ENCODE peak calls at places on chromosomes 3 and 15, in ten cellular contexts. V is ELR; P is fibroblast of pulmonary artery; E is stimulated activated CD8-positive, alpha-beta memory T cell treated with anti-CD3 and anti-CD28 coated beads, Interleukin-4, amount 100 ng/mL, for 24 hours; R is ACHN; C is NCI-H748 treated with DMSO at 0.1 percent for 48 hours; M is HepG2; W is glutamatergic neuron; L is amygdala; Z is activated naive CD4-positive, alpha-beta T cell treated with anti-CD3 and anti-CD28 coated beads for 36 hours. J is an unnamed sample.
A peak's percentile ranks its signal among the peaks of the same experiment; 100 is the strongest.

GRCh38 chr15:41911691-41912345 is 18.0 kb upstream of the SPTBN5 start:
- DNase-seq in Z (no peak), V (no peak), W (no peak), C (no peak), P (no peak), M (no peak), R (no peak), L (no peak), E (no peak), J (no peak)

GRCh38 chr3:98733055-98733777 is 29.9 kb upstream of the ST3GAL6 start:
- DNase-seq in R (no peak), M (peak; percentile 12), W (peak; percentile 67), C (no peak), V (peak; percentile 40), E (no peak), L (peak; percentile 38), P (peak; percentile 39), Z (peak; percentile 19), J (no peak)

GRCh38 chr15:73956276-73957086 is 30.2 kb downstream of the LOXL1 start:
- DNase-seq in R (peak; percentile 91), L (no peak), M (no peak), P (peak; percentile 90), W (no peak), E (no peak), Z (no peak), V (peak; percentile 98), C (no peak), J (no peak)

GRCh38 chr15:75801859-75802593 is 41.2 kb upstream of the UBE2Q2 start:
- DNase-seq in V (peak; percentile 82), W (peak; percentile 88), R (peak; percentile 69), Z (peak; percentile 86), M (peak; percentile 58), E (peak; percentile 63), P (peak; percentile 69), L (peak; percentile 64), C (peak; percentile 44), J (peak; percentile 15)

GRCh38 chr3:115321396-115321795 is 174.3 kb upstream of the ZBTB20 start:
- DNase-seq in V (peak; percentile 56), E (no peak), P (peak; percentile 54), L (no peak), R (no peak), M (no peak), C (peak; percentile 86), W (no peak), Z (no peak), J (no peak)

GRCh38 chr3:70281663-70282062 is 30.8 kb downstream of the MDFIC2 start:
- DNase-seq in V (peak; percentile 68), P (peak; percentile 3), Z (no peak), C (no peak), E (no peak), L (no peak), R (peak; percentile 22), W (no peak), M (no peak), J (no peak)

GRCh38 chr15:90230071-90230494 is 3.7 kb downstream of the CIB1 start:
- DNase-seq in C (no peak), P (no peak), W (no peak), R (no peak), L (peak; percentile 43), V (no peak), E (no peak), M (no peak), Z (no peak), J (peak; percentile 89)

GRCh38 chr15:37125143-37125542 is 24.8 kb upstream of the MEIS2 start:
- DNase-seq in E (no peak), M (no peak), V (peak; percentile 29), W (no peak), C (no peak), L (no peak), Z (no peak), R (no peak), P (peak; percentile 74), J (no peak)

GRCh38 chr15:80072285-80072684 is 12.8 kb downstream of the ZFAND6 start:
- DNase-seq in E (no peak), P (peak; percentile 95), Z (peak; percentile 33), R (peak; percentile 89), W (no peak), L (no peak), M (peak; percentile 91), V (peak; percentile 91), C (peak; percentile 89), J (peak; percentile 93)

J was measured in LNCaP clone FGC.